ENCODE peak calls at places on chromosomes 12 and 14, in nine cellular contexts. E is GM10248; S is RWPE1; J is fibroblast of pulmonary artery; G is activated T-helper 1 cell treated with anti-CD3 and anti-CD28 coated beads, Interleukin-2, amount 50 U/mL, for 16 hours; R is activated naive CD8-positive, alpha-beta T cell treated with anti-CD3 and anti-CD28 coated beads for 36 hours; L is astrocyte of the spinal cord; N is RPMI8226; D is NCI-H1105 treated with DMSO at 0.1 percent for 48 hours. P is an unnamed sample.

GRCh38 chr14:23308721-23309445 is 2.2 kb downstream of the BCL2L2 start:
- DNase-seq in E (no peak), S (no peak), J (no peak), G (no peak), R (no peak), L (no peak), N (no peak), D (no peak), P (no peak)

GRCh38 chr12:53990311-53991076 is 5.5 kb downstream of the HOXC10 start:
- DNase-seq in E (no peak), S (no peak), J (no peak), G (no peak), R (no peak), L (no peak), N (no peak), D (no peak), P (no peak)

GRCh38 chr12:78120866-78121590 is 290.3 kb downstream of the NAV3 start:
- DNase-seq in E (peak), S (no peak), J (peak), G (no peak), R (no peak), L (peak), N (no peak), D (peak), P (no peak)

GRCh38 chr12:111309584-111309983 is 59.3 kb downstream of the PHETA1 start:
- DNase-seq in E (no peak), S (no peak), J (no peak), G (no peak), R (no peak), L (no peak), N (no peak), D (no peak), P (no peak)

GRCh38 chr14:74985028-74985310 is 17.8 kb upstream of the EIF2B2 start:
- DNase-seq in E (no peak), S (no peak), J (no peak), G (no peak), R (no peak), L (no peak), N (no peak), D (no peak), P (no peak)

GRCh38 chr14:101233016-101233355 is 328.3 kb upstream of the DIO3 start:
- DNase-seq in E (no peak), S (no peak), J (no peak), G (no peak), R (no peak), L (no peak), N (no peak), D (no peak), P (no peak)

GRCh38 chr12:19967486-19967885 is 400.9 kb upstream of the PDE3A start:
- DNase-seq in E (no peak), S (peak), J (peak), G (no peak), R (no peak), L (peak), N (no peak), D (no peak), P (no peak)

GRCh38 chr14:33596211-33597080 is 354.4 kb downstream of the EGLN3 start:
- DNase-seq in E (no peak), S (no peak), J (no peak), G (no peak), R (no peak), L (no peak), N (no peak), D (no peak), P (no peak)

GRCh38 chr12:93592641-93593396 is 20.3 kb downstream of the SOCS2 start:
- DNase-seq in E (no peak), S (no peak), J (no peak), G (no peak), R (no peak), L (no peak), N (no peak), D (no peak), P (no peak)

GRCh38 chr14:104770072-104770579 is 17.2 kb downstream of the SIVA1 start:
- DNase-seq in E (no peak), S (no peak), J (no peak), G (no peak), R (no peak), L (no peak), N (no peak), D (no peak), P (no peak)

GRCh38 chr12:105221588-105222325 is 14.2 kb downstream of the APPL2 start:
- DNase-seq in E (no peak), S (no peak), J (no peak), G (no peak), R (no peak), L (no peak), N (no peak), D (no peak), P (no peak)

GRCh38 chr14:54331516-54331915 is 65.3 kb upstream of the CDKN3 start:
- DNase-seq in E (no peak), S (no peak), J (no peak), G (no peak), R (no peak), L (no peak), N (no peak), D (no peak), P (no peak)

GRCh38 chr14:68794856-68795601 is 2.2 kb upstream of the ZFP36L1 start:
- DNase-seq in E (peak), S (no peak), J (peak), G (no peak), R (no peak), L (peak), N (peak), D (peak), P (no peak)

GRCh38 chr14:72120315-72120714 is 188.1 kb downstream of the RGS6 start:
- DNase-seq in E (no peak), S (no peak), J (no peak), G (no peak), R (no peak), L (no peak), N (no peak), D (no peak), P (no peak)

GRCh38 chr14:91327201-91327600 is 82.7 kb upstream of the GPR68 start:
- DNase-seq in E (no peak), S (no peak), J (no peak), G (no peak), R (no peak), L (no peak), N (no peak), D (no peak), P (no peak)

GRCh38 chr12:56529656-56530055 is 8.0 kb downstream of the RBMS2 start:
- DNase-seq in E (no peak), S (no peak), J (peak), G (no peak), R (no peak), L (no peak), N (no peak), D (no peak), P (no peak)

GRCh38 chr12:8687846-8688601 is 9.8 kb upstream of the RIMKLB start:
- DNase-seq in E (no peak), S (peak), J (peak), G (no peak), R (no peak), L (peak), N (peak), D (peak), P (no peak)

GRCh38 chr14:74038015-74038859 is 19.1 kb downstream of the BBOF1 start:
- DNase-seq in E (peak), S (peak), J (peak), G (no peak), R (no peak), L (peak), N (peak), D (peak), P (no peak)

GRCh38 chr14:69427596-69427995 is 29.1 kb downstream of the SLC39A9 start:
- DNase-seq in E (no peak), S (no peak), J (no peak), G (no peak), R (no peak), L (no peak), N (no peak), D (no peak), P (no peak)

GRCh38 chr12:46244997-46245396 is 23.8 kb downstream of the SLC38A1 start:
- DNase-seq in E (no peak), S (no peak), J (no peak), G (no peak), R (no peak), L (no peak), N (no peak), D (no peak), P (no peak)